ENCODE peak calls at places on chromosomes 12 and 14, in six cellular contexts. One of them, this sample, is unnamed.

GRCh38 chr14:28746247-28746646 is 20.3 kb upstream of the FOXG1 start:
- DNase-seq in trophoblast cell: no peak
- DNase-seq in mesenchymal stem cell: no peak
- DNase-seq in H9: no peak
- DNase-seq in neuronal stem cell: no peak
- DNase-seq in H1: no peak
- DNase-seq in this sample: no peak

GRCh38 chr12:3325736-3326135 is 165.3 kb upstream of the PRMT8 start:
- DNase-seq in mesenchymal stem cell: no peak
- DNase-seq in trophoblast cell: no peak
- DNase-seq in H1: no peak
- DNase-seq in neuronal stem cell: no peak
- DNase-seq in H9: no peak
- DNase-seq in this sample: no peak

GRCh38 chr14:95253039-95253620 is 66.6 kb downstream of the CLMN start:
- DNase-seq in H9: no peak
- DNase-seq in mesenchymal stem cell: no peak
- DNase-seq in trophoblast cell: no peak
- DNase-seq in neuronal stem cell: no peak
- DNase-seq in H1: no peak
- DNase-seq in this sample: no peak

GRCh38 chr14:104139460-104140212 is 1.2 kb downstream of the KIF26A start:
- DNase-seq in neuronal stem cell: no peak
- DNase-seq in H9: peak; percentile 36
- DNase-seq in trophoblast cell: no peak
- DNase-seq in H1: no peak
- DNase-seq in mesenchymal stem cell: no peak
- DNase-seq in this sample: no peak

GRCh38 chr12:99454539-99455172 is 192.9 kb upstream of the GARIN6 start:
- DNase-seq in trophoblast cell: no peak
- DNase-seq in neuronal stem cell: no peak
- DNase-seq in H1: no peak
- DNase-seq in mesenchymal stem cell: no peak
- DNase-seq in H9: no peak
- DNase-seq in this sample: no peak

GRCh38 chr12:115867854-115868253 is 409.6 kb downstream of the MED13L start:
- DNase-seq in H9: no peak
- DNase-seq in mesenchymal stem cell: no peak
- DNase-seq in neuronal stem cell: no peak
- DNase-seq in trophoblast cell: no peak
- DNase-seq in H1: no peak
- DNase-seq in this sample: no peak

GRCh38 chr12:11652351-11653040 is 3.0 kb downstream of the ETV6 start:
- DNase-seq in H1: no peak
- DNase-seq in mesenchymal stem cell: peak; percentile 85
- DNase-seq in H9: no peak
- DNase-seq in neuronal stem cell: no peak
- DNase-seq in trophoblast cell: peak; percentile 33
- DNase-seq in this sample: peak; percentile 67

GRCh38 chr14:103380719-103381377 is 4.4 kb upstream of the MARK3 start:
- DNase-seq in trophoblast cell: peak; percentile 44
- DNase-seq in H1: no peak
- DNase-seq in H9: no peak
- DNase-seq in mesenchymal stem cell: no peak
- DNase-seq in neuronal stem cell: no peak
- DNase-seq in this sample: no peak

GRCh38 chr12:6375269-6376078 is at the start of gene SCNN1A:
- DNase-seq in mesenchymal stem cell: no peak
- DNase-seq in H1: peak; percentile 85
- DNase-seq in trophoblast cell: no peak
- DNase-seq in H9: peak; percentile 98
- DNase-seq in neuronal stem cell: no peak
- DNase-seq in this sample: no peak

GRCh38 chr12:94855853-94856252 is 147.6 kb downstream of the NDUFA12 start:
- DNase-seq in mesenchymal stem cell: no peak
- DNase-seq in H1: no peak
- DNase-seq in H9: no peak
- DNase-seq in neuronal stem cell: no peak
- DNase-seq in trophoblast cell: no peak
- DNase-seq in this sample: no peak

GRCh38 chr12:77243345-77243744 is 178.0 kb upstream of the E2F7 start:
- DNase-seq in mesenchymal stem cell: no peak
- DNase-seq in neuronal stem cell: no peak
- DNase-seq in H9: no peak
- DNase-seq in trophoblast cell: no peak
- DNase-seq in H1: no peak
- DNase-seq in this sample: no peak

GRCh38 chr14:97328743-97329142 is 531.6 kb downstream of the VRK1 start:
- DNase-seq in H9: no peak
- DNase-seq in mesenchymal stem cell: no peak
- DNase-seq in H1: no peak
- DNase-seq in neuronal stem cell: no peak
- DNase-seq in trophoblast cell: no peak
- DNase-seq in this sample: no peak

GRCh38 chr12:120199595-120200306 is 1.2 kb downstream of the RPLP0 start:
- DNase-seq in trophoblast cell: peak; percentile 69
- DNase-seq in mesenchymal stem cell: peak; percentile 88
- DNase-seq in H9: no peak
- DNase-seq in H1: no peak
- DNase-seq in neuronal stem cell: no peak
- DNase-seq in this sample: peak; percentile 77

GRCh38 chr12:109716512-109717389 is 3.1 kb downstream of the FAM222A start:
- DNase-seq in H9: no peak
- DNase-seq in neuronal stem cell: no peak
- DNase-seq in H1: no peak
- DNase-seq in trophoblast cell: no peak
- DNase-seq in mesenchymal stem cell: no peak
- DNase-seq in this sample: peak; percentile 12

GRCh38 chr12:111056618-111057521 is 136.5 kb upstream of the MYL2 start:
- DNase-seq in neuronal stem cell: no peak
- DNase-seq in H1: no peak
- DNase-seq in mesenchymal stem cell: no peak
- DNase-seq in trophoblast cell: no peak
- DNase-seq in H9: no peak
- DNase-seq in this sample: no peak

GRCh38 chr14:38302034-38302433 is 46.1 kb upstream of the CLEC14A start:
- DNase-seq in H9: no peak
- DNase-seq in trophoblast cell: no peak
- DNase-seq in neuronal stem cell: no peak
- DNase-seq in H1: no peak
- DNase-seq in mesenchymal stem cell: no peak
- DNase-seq in this sample: no peak

GRCh38 chr14:95101736-95102677 is 55.3 kb downstream of the DICER1 start:
- DNase-seq in neuronal stem cell: no peak
- DNase-seq in mesenchymal stem cell: no peak
- DNase-seq in H1: no peak
- DNase-seq in H9: no peak
- DNase-seq in trophoblast cell: no peak
- DNase-seq in this sample: no peak

GRCh38 chr12:127944211-127944899 is 322.6 kb upstream of the TMEM132C start:
- DNase-seq in neuronal stem cell: no peak
- DNase-seq in mesenchymal stem cell: no peak
- DNase-seq in H9: no peak
- DNase-seq in trophoblast cell: no peak
- DNase-seq in H1: no peak
- DNase-seq in this sample: no peak

GRCh38 chr12:109432431-109432830 is 44.7 kb downstream of the KCTD10 start:
- DNase-seq in H1: no peak
- DNase-seq in H9: no peak
- DNase-seq in neuronal stem cell: no peak
- DNase-seq in trophoblast cell: peak; percentile 90
- DNase-seq in mesenchymal stem cell: no peak
- DNase-seq in this sample: no peak

GRCh38 chr14:69636718-69637480 is 25.5 kb downstream of the SUSD6 start:
- DNase-seq in trophoblast cell: no peak
- DNase-seq in H1: no peak
- DNase-seq in H9: no peak
- DNase-seq in mesenchymal stem cell: no peak
- DNase-seq in neuronal stem cell: no peak
- DNase-seq in this sample: no peak

GRCh38 chr12:101925352-101925751 is 48.0 kb downstream of the DRAM1 start:
- DNase-seq in mesenchymal stem cell: peak; percentile 99
- DNase-seq in neuronal stem cell: no peak
- DNase-seq in trophoblast cell: peak; percentile 97
- DNase-seq in H1: no peak
- DNase-seq in H9: no peak
- DNase-seq in this sample: peak; percentile 99

GRCh38 chr12:6699989-6700645 is 498 bp downstream of the PIANP start:
- DNase-seq in mesenchymal stem cell: no peak
- DNase-seq in neuronal stem cell: peak; percentile 32
- DNase-seq in H9: peak; percentile 65
- DNase-seq in H1: no peak
- DNase-seq in trophoblast cell: no peak
- DNase-seq in this sample: no peak

GRCh38 chr12:92844147-92844763 is 84.8 kb downstream of the EEA1 start:
- DNase-seq in trophoblast cell: no peak
- DNase-seq in neuronal stem cell: no peak
- DNase-seq in H9: no peak
- DNase-seq in H1: no peak
- DNase-seq in mesenchymal stem cell: no peak
- DNase-seq in this sample: peak; percentile 3

GRCh38 chr12:52496590-52497071 is 3.6 kb upstream of the KRT6A start:
- DNase-seq in trophoblast cell: peak; percentile 95
- DNase-seq in H1: no peak
- DNase-seq in neuronal stem cell: peak; percentile 12
- DNase-seq in mesenchymal stem cell: peak; percentile 22
- DNase-seq in H9: peak; percentile 85
- DNase-seq in this sample: peak; percentile 40

GRCh38 chr12:14505626-14506596 is 61.8 kb downstream of the PLBD1 start:
- DNase-seq in neuronal stem cell: no peak
- DNase-seq in mesenchymal stem cell: no peak
- DNase-seq in H1: no peak
- DNase-seq in trophoblast cell: no peak
- DNase-seq in H9: no peak
- DNase-seq in this sample: no peak
- H3K14ac ChIP-seq in neuronal stem cell: no peak overlapping the region
- H3K14ac ChIP-seq in mesenchymal stem cell: no peak overlapping the region
- H3K14ac ChIP-seq in H1: no peak overlapping the region
- H3K14ac ChIP-seq in trophoblast cell: no peak overlapping the region
- H3K14ac ChIP-seq in H9: no peak overlapping the region
- H3K14ac ChIP-seq in this sample: no peak overlapping the region

GRCh38 chr12:132686831-132687210 is 321 bp downstream of the POLE start:
- DNase-seq in mesenchymal stem cell: no peak
- DNase-seq in H1: no peak
- DNase-seq in trophoblast cell: no peak
- DNase-seq in H9: no peak
- DNase-seq in neuronal stem cell: no peak
- DNase-seq in this sample: no peak

GRCh38 chr12:132687211-132688164 is at the start of the genes POLE and PXMP2:
- DNase-seq in trophoblast cell: peak; percentile 93
- DNase-seq in mesenchymal stem cell: peak; percentile 93
- DNase-seq in H1: peak; percentile 76
- DNase-seq in neuronal stem cell: peak; percentile 96
- DNase-seq in H9: peak; percentile 97
- DNase-seq in this sample: peak; percentile 91

GRCh38 chr12:132689227-132689626 is 1.8 kb downstream of the PXMP2 start:
- DNase-seq in neuronal stem cell: no peak
- DNase-seq in trophoblast cell: peak; percentile 2
- DNase-seq in H1: no peak
- DNase-seq in mesenchymal stem cell: no peak
- DNase-seq in H9: no peak
- DNase-seq in this sample: no peak

GRCh38 chr12:132685400-132685799 is 1.7 kb downstream of the POLE start:
- DNase-seq in H9: no peak
- DNase-seq in trophoblast cell: no peak
- DNase-seq in H1: no peak
- DNase-seq in neuronal stem cell: no peak
- DNase-seq in mesenchymal stem cell: no peak
- DNase-seq in this sample: no peak

DNA sequence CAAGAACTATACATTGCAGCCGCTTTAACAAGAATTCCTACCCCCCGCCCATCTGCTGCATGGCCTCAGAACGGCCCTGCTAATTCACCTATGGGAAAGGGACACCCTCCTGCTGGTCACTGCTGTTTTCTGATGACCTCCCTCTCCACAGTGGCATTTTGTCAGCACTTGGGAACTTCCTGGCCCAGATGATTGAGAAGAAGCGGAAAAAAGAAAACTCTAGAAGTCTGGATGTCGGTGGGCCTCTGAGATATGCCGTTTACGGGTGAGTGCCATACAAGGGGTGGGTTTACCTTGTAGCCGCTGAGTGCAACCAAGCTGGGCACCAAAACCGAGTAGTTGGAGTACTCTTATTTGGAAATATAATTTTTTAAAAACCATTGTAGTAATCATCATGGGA is 2.7 kb downstream of the PXMP2 start:
- DNase-seq in neuronal stem cell: no peak
- DNase-seq in H1: no peak
- DNase-seq in trophoblast cell: no peak
- DNase-seq in H9: no peak
- DNase-seq in mesenchymal stem cell: no peak
- DNase-seq in this sample: no peak
- H3K14ac ChIP-seq in neuronal stem cell: no peak overlapping the region
- H3K14ac ChIP-seq in H1: no peak overlapping the region
- H3K14ac ChIP-seq in trophoblast cell: no peak overlapping the region
- H3K14ac ChIP-seq in H9: no peak overlapping the region
- H3K14ac ChIP-seq in mesenchymal stem cell: no peak overlapping the region
- H3K14ac ChIP-seq in this sample: no peak overlapping the region

DNA sequence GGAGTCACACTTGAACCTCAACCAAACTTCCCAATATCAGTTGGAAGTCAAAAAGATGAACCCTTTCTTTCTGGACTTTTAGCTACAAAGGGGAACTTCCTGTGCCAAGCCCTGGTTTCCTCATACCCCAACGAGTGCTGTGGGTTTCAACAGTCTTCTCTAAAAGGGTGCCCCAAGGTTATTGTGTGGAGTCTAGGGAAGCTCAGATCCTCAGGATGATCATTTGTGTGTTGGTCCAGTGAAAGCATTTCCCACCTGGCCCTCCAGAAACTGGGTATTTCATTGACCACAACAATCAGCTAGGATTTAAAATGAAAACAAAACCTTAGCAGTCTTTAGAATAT is 29.4 kb downstream of the P2RX4 start:
- DNase-seq in H9: no peak
- DNase-seq in neuronal stem cell: no peak
- DNase-seq in trophoblast cell: no peak
- DNase-seq in H1: no peak
- DNase-seq in mesenchymal stem cell: no peak
- DNase-seq in this sample: no peak
- H3K14ac ChIP-seq in H9: no peak overlapping the region
- H3K14ac ChIP-seq in neuronal stem cell: no peak overlapping the region
- H3K14ac ChIP-seq in trophoblast cell: no peak overlapping the region
- H3K14ac ChIP-seq in H1: no peak overlapping the region
- H3K14ac ChIP-seq in mesenchymal stem cell: no peak overlapping the region
- H3K14ac ChIP-seq in this sample: no peak overlapping the region

GRCh38 chr14:20455355-20456300 is 602 bp downstream of the APEX1 start:
- DNase-seq in neuronal stem cell: no peak
- DNase-seq in H9: no peak
- DNase-seq in H1: no peak
- DNase-seq in trophoblast cell: peak; percentile 75
- DNase-seq in mesenchymal stem cell: peak; percentile 97
- DNase-seq in this sample: peak; percentile 89
- H3K14ac ChIP-seq in neuronal stem cell: no peak overlapping the region
- H3K14ac ChIP-seq in H9: peak overlapping the region; percentile 92
- H3K14ac ChIP-seq in H1: no peak overlapping the region
- H3K14ac ChIP-seq in trophoblast cell: peak overlapping the region; percentile 23
- H3K14ac ChIP-seq in mesenchymal stem cell: no peak overlapping the region
- H3K14ac ChIP-seq in this sample: peak overlapping the region; percentile 84

GRCh38 chr12:113396200-113396599 is 7.5 kb downstream of the SDS start:
- DNase-seq in neuronal stem cell: no peak
- DNase-seq in trophoblast cell: no peak
- DNase-seq in H1: no peak
- DNase-seq in H9: no peak
- DNase-seq in mesenchymal stem cell: no peak
- DNase-seq in this sample: no peak
- H3K14ac ChIP-seq in neuronal stem cell: no peak overlapping the region
- H3K14ac ChIP-seq in trophoblast cell: no peak overlapping the region
- H3K14ac ChIP-seq in H1: no peak overlapping the region
- H3K14ac ChIP-seq in H9: no peak overlapping the region
- H3K14ac ChIP-seq in mesenchymal stem cell: no peak overlapping the region
- H3K14ac ChIP-seq in this sample: no peak overlapping the region

GRCh38 chr12:26727482-26728204 is 105.4 kb downstream of the ITPR2 start:
- DNase-seq in H1: no peak
- DNase-seq in neuronal stem cell: no peak
- DNase-seq in H9: no peak
- DNase-seq in mesenchymal stem cell: no peak
- DNase-seq in trophoblast cell: no peak
- DNase-seq in this sample: no peak
- H3K14ac ChIP-seq in H1: no peak overlapping the region
- H3K14ac ChIP-seq in neuronal stem cell: no peak overlapping the region
- H3K14ac ChIP-seq in H9: no peak overlapping the region
- H3K14ac ChIP-seq in mesenchymal stem cell: no peak overlapping the region
- H3K14ac ChIP-seq in trophoblast cell: no peak overlapping the region
- H3K14ac ChIP-seq in this sample: no peak overlapping the region

This sample was measured in IMR-90.